ENCODE peak calls at places on chromosomes 6 and 20, in six cellular contexts. I is cardiac fibroblast, S is A549, M is Peyer's patch, Q is nephron progenitor cell, X is choroid plexus epithelial cell. E is an unnamed sample.

GRCh38 chr6:23277521-23278227 is 708.3 kb downstream of the HDGFL1 start:
- DNase-seq in I (no peak), S (no peak), M (no peak), Q (no peak), X (no peak), E (no peak)

GRCh38 chr6:106560966-106561740 is 68.1 kb downstream of the RTN4IP1 start:
- DNase-seq in I (peak), S (no peak), M (no peak), Q (no peak), X (peak), E (no peak)

GRCh38 chr6:79127660-79128059 is 49.6 kb upstream of the PHIP start:
- DNase-seq in I (no peak), S (peak), M (no peak), Q (no peak), X (no peak), E (no peak)

GRCh38 chr6:151392429-151392828 is 1.1 kb upstream of the ZBTB2 start:
- DNase-seq in I (no peak), S (no peak), M (no peak), Q (no peak), X (no peak), E (no peak)

GRCh38 chr20:62437985-62438384 is 10.6 kb upstream of the RBBP8NL start:
- DNase-seq in I (no peak), S (no peak), M (no peak), Q (no peak), X (no peak), E (no peak)

GRCh38 chr6:166633732-166634535 is 6.9 kb upstream of the RPS6KA2 start:
- DNase-seq in I (no peak), S (no peak), M (no peak), Q (no peak), X (no peak), E (no peak)

GRCh38 chr20:57526067-57526884 is 1.3 kb upstream of the CTCFL start:
- DNase-seq in I (no peak), S (peak), M (no peak), Q (peak), X (no peak), E (no peak)

GRCh38 chr6:83853178-83853967 is at the start of gene RIPPLY2:
- DNase-seq in I (peak), S (peak), M (no peak), Q (peak), X (peak), E (no peak)

GRCh38 chr20:35742741-35743523 is 872 bp upstream of the RBM39 start:
- DNase-seq in I (peak), S (peak), M (no peak), Q (no peak), X (peak), E (no peak)

GRCh38 chr6:81937296-81937937 is 184.9 kb upstream of the TENT5A start:
- DNase-seq in I (no peak), S (no peak), M (no peak), Q (no peak), X (peak), E (no peak)

GRCh38 chr20:23627501-23627900 is 10.3 kb downstream of the CST3 start:
- DNase-seq in I (no peak), S (no peak), M (no peak), Q (no peak), X (peak), E (no peak)

GRCh38 chr20:47784599-47785320 is 521 bp downstream of the SULF2 start:
- DNase-seq in I (peak), S (peak), M (no peak), Q (peak), X (peak), E (no peak)

GRCh38 chr20:46090095-46090388 is 280 bp upstream of the NCOA5 start:
- DNase-seq in I (no peak), S (no peak), M (no peak), Q (no peak), X (no peak), E (no peak)

GRCh38 chr20:44834693-44835092 is 24.3 kb upstream of the RIMS4 start:
- DNase-seq in I (no peak), S (no peak), M (no peak), Q (no peak), X (no peak), E (no peak)

GRCh38 chr6:53828215-53828614 is 33.4 kb downstream of the LRRC1 start:
- DNase-seq in I (no peak), S (no peak), M (no peak), Q (no peak), X (no peak), E (no peak)

GRCh38 chr6:125904871-125905270 is 51.7 kb upstream of the HINT3 start:
- DNase-seq in I (peak), S (no peak), M (no peak), Q (no peak), X (peak), E (no peak)

GRCh38 chr20:29300579-29301551 is 1956.6 kb upstream of the DEFB115 start:
- DNase-seq in I (no peak), S (no peak), M (no peak), Q (no peak), X (no peak), E (no peak)

GRCh38 chr6:162181741-162182401 is 545.7 kb downstream of the PRKN start:
- DNase-seq in I (peak), S (no peak), M (no peak), Q (no peak), X (peak), E (no peak)

GRCh38 chr6:127459231-127459641 is at the start of gene KIAA0408:
- DNase-seq in I (peak), S (no peak), M (peak), Q (peak), X (peak), E (no peak)

GRCh38 chr20:62517901-62518610 is 42.3 kb upstream of the GATA5 start:
- DNase-seq in I (no peak), S (no peak), M (no peak), Q (no peak), X (no peak), E (no peak)

GRCh38 chr6:27836783-27837635 is 75.2 kb downstream of the OR2B2 start:
- DNase-seq in I (peak), S (peak), M (peak), Q (no peak), X (peak), E (peak)

GRCh38 chr6:47034919-47035318 is 7.2 kb downstream of the ADGRF1 start:
- DNase-seq in I (peak), S (peak), M (no peak), Q (no peak), X (peak), E (no peak)

GRCh38 chr6:1832844-1833787 is 223.4 kb downstream of the FOXC1 start:
- DNase-seq in I (peak), S (no peak), M (peak), Q (peak), X (peak), E (no peak)

GRCh38 chr20:37419774-37420542 is 74.0 kb downstream of the SRC start:
- DNase-seq in I (no peak), S (no peak), M (no peak), Q (no peak), X (no peak), E (no peak)

GRCh38 chr20:5221078-5221430 is 94.2 kb downstream of the CDS2 start:
- DNase-seq in I (no peak), S (no peak), M (no peak), Q (no peak), X (no peak), E (no peak)

GRCh38 chr20:24977336-24977735 is 15.2 kb downstream of the APMAP start:
- DNase-seq in I (no peak), S (no peak), M (no peak), Q (no peak), X (no peak), E (no peak)

GRCh38 chr6:33974030-33974429 is 170.2 kb upstream of the MLN start:
- DNase-seq in I (no peak), S (no peak), M (peak), Q (no peak), X (no peak), E (no peak)

GRCh38 chr6:7134999-7135735 is 27.4 kb downstream of the RREB1 start:
- DNase-seq in I (no peak), S (no peak), M (no peak), Q (no peak), X (no peak), E (no peak)

GRCh38 chr20:25278636-25279361 is 30.9 kb downstream of the PYGB start:
- DNase-seq in I (no peak), S (no peak), M (peak), Q (no peak), X (no peak), E (no peak)

GRCh38 chr20:54069501-54069971 is 858 bp downstream of the BCAS1 start:
- DNase-seq in I (no peak), S (no peak), M (no peak), Q (no peak), X (no peak), E (no peak)

GRCh38 chr6:125421853-125422252 is 120.1 kb upstream of the HDDC2 start:
- DNase-seq in I (peak), S (peak), M (no peak), Q (peak), X (peak), E (no peak)

GRCh38 chr6:155402656-155403304 is 52.9 kb downstream of the NOX3 start:
- DNase-seq in I (no peak), S (no peak), M (no peak), Q (no peak), X (no peak), E (no peak)

GRCh38 chr6:98384334-98384733 is 450.0 kb upstream of the POU3F2 start:
- DNase-seq in I (no peak), S (no peak), M (no peak), Q (no peak), X (no peak), E (no peak)

GRCh38 chr6:43970913-43971775 is 156.1 kb downstream of the MRPL14 start:
- DNase-seq in I (peak), S (no peak), M (no peak), Q (no peak), X (peak), E (no peak)

DNA sequence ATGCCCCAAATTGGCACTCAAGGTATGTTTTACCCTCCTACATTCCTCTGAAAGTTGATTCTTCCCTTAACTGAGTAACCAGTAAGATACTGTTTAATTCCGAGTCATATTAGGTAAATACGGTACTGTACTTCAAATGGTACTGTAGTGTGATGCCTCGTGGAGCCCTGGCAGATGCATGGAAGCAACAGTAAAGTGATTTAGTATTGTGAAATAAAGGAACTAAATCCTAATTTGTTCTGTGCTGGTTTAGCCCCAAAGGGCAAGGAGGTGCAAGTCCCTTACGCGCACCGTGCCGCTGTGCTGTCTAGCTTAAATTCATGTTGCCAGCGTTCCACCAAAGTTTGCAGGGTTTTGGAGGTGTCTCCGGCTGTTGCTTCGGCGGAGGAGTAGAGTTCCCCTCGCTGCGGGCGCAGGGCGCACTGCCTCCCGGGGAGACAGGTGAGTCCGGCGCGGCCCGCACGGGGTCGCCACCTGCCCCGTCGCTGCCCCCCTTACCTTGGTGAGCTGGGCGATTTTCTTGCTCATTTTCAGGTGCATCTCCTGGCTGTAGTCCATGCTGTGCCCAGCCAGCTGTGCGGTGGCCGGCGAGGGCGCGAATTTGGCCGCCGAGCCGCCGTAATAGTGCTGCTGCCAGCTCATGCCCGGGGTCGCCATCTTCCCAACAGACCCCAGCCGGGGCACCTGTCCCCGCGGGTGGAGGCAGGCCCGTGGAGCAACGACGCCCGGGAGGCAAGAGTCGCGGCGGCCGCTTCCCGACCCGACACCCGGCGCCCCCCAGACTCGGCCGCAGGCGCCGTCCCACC is 618 bp downstream of the FAM184A start:
- DNase-seq in I (peak), S (no peak), M (peak), Q (peak), X (peak), E (peak)
- TF ChIP-seq CTCF in I (no peak), S (no peak), M (no peak), Q (no peak), X (no peak), E (no peak)

DNA sequence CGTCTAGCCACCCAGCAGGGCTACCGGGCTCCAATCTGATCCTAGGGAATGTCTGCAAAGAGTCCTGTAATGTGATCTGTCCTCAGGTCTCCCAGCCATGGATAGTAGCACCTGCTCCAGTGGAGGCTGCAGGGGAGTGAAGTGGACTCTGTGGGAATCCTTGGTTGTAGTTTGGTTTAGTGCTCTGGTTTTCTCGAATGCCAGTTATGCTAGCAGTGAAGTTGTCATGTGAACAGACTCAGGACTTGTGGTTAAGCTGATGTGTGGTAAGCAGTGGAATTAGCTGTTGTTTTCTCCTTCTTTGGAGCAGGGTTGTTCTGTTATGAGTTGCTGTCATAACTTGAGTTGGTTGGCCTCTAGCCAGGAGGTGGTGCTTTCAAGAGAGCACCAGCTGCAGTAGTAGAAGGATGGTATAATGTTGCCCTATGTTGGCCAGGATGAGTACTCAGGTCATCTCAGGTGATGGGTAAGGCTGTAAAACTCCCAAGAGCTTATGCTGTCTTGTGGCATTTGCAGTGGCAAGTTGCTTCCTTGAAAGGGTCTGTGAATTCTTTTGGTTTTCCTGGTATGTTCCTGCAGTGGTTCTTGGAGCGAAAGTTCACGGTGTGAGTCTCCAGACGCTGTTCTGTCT is 390.2 kb downstream of the UTRN start:
- DNase-seq in I (peak), S (no peak), M (peak), Q (no peak), X (peak), E (no peak)
- TF ChIP-seq CTCF in I (no peak), S (no peak), M (no peak), Q (no peak), X (no peak), E (no peak)

GRCh38 chr6:121222656-121223055 is 111.6 kb downstream of the TBC1D32 start:
- DNase-seq in I (peak), S (peak), M (no peak), Q (no peak), X (peak), E (no peak)
- TF ChIP-seq CTCF in I (no peak), S (peak), M (no peak), Q (no peak), X (peak), E (no peak)

DNA sequence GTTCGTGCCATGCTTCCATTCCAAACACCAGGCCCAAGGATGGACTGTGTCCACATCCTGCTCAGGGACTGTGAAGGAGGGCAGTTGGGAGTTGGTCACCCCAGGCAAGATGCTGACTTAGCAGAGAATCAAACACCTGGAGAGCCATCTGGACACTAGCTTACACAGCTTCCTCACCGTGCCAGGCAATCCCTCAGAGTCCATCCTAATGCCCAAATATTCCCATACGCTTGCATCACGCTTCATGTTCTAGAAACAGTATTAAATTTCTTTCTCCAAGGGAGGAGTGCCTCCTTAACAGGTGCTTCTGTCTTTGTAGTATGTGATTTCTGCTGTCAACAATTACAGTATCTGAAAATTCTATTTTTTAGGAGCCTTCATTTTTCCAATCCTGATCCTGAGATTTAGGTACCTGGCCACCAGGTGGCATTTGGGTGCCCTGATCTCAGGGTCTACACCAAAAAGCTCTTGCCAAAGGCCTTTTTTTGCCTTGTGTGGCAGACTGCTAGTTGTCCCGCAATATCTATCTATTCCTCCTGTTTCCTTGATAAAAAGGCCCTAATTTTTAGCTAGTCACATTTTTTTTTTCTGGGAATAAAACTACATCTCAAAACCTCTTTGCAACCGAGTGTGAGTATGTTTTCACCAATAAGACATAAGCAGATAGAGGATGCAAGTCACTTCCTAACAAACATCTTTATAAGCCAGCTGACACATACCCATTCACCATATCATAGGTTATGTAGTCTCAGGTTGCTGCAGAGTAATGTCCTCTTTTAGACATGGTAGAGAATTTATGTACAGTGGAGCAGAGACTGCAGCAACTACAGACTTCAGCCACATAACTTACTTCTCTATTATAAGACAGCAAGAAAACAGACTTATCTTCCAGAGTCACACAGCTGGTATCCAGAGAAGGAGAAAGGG is 85.0 kb downstream of the PREP start:
- DNase-seq in I (peak), S (no peak), M (no peak), Q (no peak), X (no peak), E (no peak)
- TF ChIP-seq CTCF in I (peak), S (peak), M (no peak), Q (peak), X (peak), E (peak)

GRCh38 chr20:43205699-43206098 is 16.0 kb upstream of the PTPRT start:
- DNase-seq in I (no peak), S (no peak), M (no peak), Q (no peak), X (no peak), E (no peak)
- TF ChIP-seq CTCF in I (no peak), S (no peak), M (no peak), Q (no peak), X (no peak), E (no peak)

DNA sequence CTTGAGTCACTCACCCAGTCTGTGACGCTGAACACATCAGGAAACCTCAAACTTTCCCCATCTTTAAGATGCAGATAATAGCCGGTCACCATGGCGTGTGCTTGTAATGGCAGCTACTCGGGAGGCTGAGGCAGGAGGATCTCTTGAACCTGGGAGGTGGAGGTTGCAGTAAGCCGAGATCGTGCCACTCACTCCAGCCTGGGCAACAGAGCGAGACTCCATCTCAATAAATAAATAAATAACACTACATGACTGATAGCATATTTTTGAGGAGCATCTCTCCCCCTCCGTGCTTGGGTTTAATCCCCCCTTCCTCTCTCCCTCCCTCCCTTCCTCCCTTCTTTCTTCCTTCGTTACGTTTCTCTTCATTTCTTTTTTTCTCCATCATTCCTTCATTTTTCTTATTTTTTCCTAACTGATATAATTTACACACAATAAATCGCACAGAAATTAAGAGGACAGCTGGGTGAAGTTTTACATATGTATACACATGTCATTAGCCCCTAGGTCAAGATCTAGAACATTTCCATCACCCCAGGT is 51.3 kb upstream of the EZR start:
- DNase-seq in I (no peak), S (no peak), M (no peak), Q (no peak), X (no peak), E (no peak)
- TF ChIP-seq CTCF in I (no peak), S (no peak), M (no peak), Q (no peak), X (no peak), E (no peak)

DNA sequence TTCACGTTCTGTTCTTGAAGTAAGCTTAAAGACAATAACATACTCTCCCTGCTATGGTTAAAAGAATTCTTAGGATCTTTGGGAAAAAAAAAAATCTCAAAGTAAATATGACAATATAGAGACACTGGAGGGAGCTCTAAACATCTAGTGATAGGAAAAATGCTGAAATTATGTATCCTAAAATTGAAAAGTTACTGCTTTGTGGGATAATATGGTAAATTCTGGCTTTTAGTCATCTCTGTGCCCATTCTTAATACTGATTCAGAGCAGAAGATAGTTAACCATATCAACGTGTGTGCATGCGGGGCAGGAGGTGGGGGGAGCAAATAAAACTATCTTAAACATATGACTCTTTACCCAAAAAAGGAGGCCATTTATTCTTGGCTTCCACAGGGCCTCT is 165.4 kb downstream of the GMPR start:
- DNase-seq in I (peak), S (no peak), M (no peak), Q (no peak), X (peak), E (no peak)
- TF ChIP-seq CTCF in I (peak), S (peak), M (no peak), Q (no peak), X (no peak), E (no peak)

GRCh38 chr6:131923356-131923755 is 27.8 kb downstream of the CCN2 start:
- DNase-seq in I (peak), S (peak), M (peak), Q (peak), X (peak), E (no peak)
- TF ChIP-seq CTCF in I (peak), S (peak), M (no peak), Q (peak), X (peak), E (no peak)

GRCh38 chr20:991850-992249 is 10.3 kb downstream of the RSPO4 start:
- DNase-seq in I (no peak), S (peak), M (no peak), Q (no peak), X (no peak), E (no peak)

GRCh38 chr20:992801-993535 is 9.1 kb downstream of the RSPO4 start:
- DNase-seq in I (no peak), S (no peak), M (no peak), Q (no peak), X (no peak), E (no peak)

GRCh38 chr20:986733-987355 is 15.3 kb downstream of the RSPO4 start:
- DNase-seq in I (no peak), S (no peak), M (no peak), Q (no peak), X (no peak), E (no peak)

GRCh38 chr20:987677-988076 is 14.4 kb downstream of the RSPO4 start:
- DNase-seq in I (no peak), S (no peak), M (no peak), Q (no peak), X (no peak), E (no peak)

GRCh38 chr20:990293-990959 is 11.7 kb downstream of the RSPO4 start:
- DNase-seq in I (no peak), S (no peak), M (no peak), Q (no peak), X (no peak), E (no peak)
- TF ChIP-seq CTCF in I (no peak), S (no peak), M (no peak), Q (no peak), X (no peak), E (no peak)

E was measured in natural killer cell.